ENCODE peak calls at places on chromosomes 12 and 14, in eight cellular contexts. K is astrocyte of the cerebellum; Q is upper lobe of left lung; C is DMS153; O is iris pigment epithelial cell; T is activated naive CD4-positive, alpha-beta T cell treated with anti-CD3 and anti-CD28 coated beads, Interleukin-2, amount 50 U/mL, for 16 hours; F is nucleus accumbens; G is stimulated activated CD4-positive, alpha-beta T cell treated with anti-CD3 and anti-CD28 coated beads, Interleukin-15, amount 100 ng/mL, for 24 hours. W is an unnamed sample.

GRCh38 chr12:79381246-79382208 is 309.2 kb downstream of the PAWR start:
- DNase-seq in C (no peak), O (no peak), T (no peak), G (no peak), Q (no peak), K (no peak), F (no peak), W (no peak)

GRCh38 chr14:100104523-100105300 is 39.5 kb downstream of the EVL start:
- DNase-seq in F (no peak), O (peak; percentile 75), K (peak; percentile 13), Q (no peak), T (no peak), C (no peak), G (peak; percentile 29), W (no peak)

GRCh38 chr12:38771871-38772270 is 133.5 kb downstream of the CPNE8 start:
- DNase-seq in O (no peak), G (peak; percentile 43), Q (no peak), F (no peak), C (no peak), T (peak; percentile 39), K (no peak), W (peak; percentile 1)

GRCh38 chr12:5014269-5014668 is 29.4 kb upstream of the KCNA5 start:
- DNase-seq in O (peak; percentile 13), F (no peak), K (no peak), C (no peak), T (no peak), G (no peak), Q (no peak), W (no peak)

GRCh38 chr12:10186299-10186698 is 7.5 kb downstream of the TMEM52B start:
- DNase-seq in F (no peak), G (no peak), K (no peak), T (no peak), Q (peak; percentile 82), O (no peak), C (no peak), W (no peak)

GRCh38 chr14:38290601-38291190 is 34.8 kb upstream of the CLEC14A start:
- DNase-seq in Q (no peak), G (no peak), C (peak; percentile 60), T (no peak), O (peak; percentile 98), F (no peak), K (peak; percentile 85), W (peak; percentile 50)

GRCh38 chr12:31206038-31206670 is 119.8 kb downstream of the SINHCAF start:
- DNase-seq in Q (no peak), O (peak; percentile 71), G (no peak), C (peak; percentile 35), K (peak; percentile 52), F (no peak), T (no peak), W (peak; percentile 73)

GRCh38 chr14:81341405-81342180 is 58.5 kb downstream of the STON2 start:
- DNase-seq in G (no peak), K (no peak), Q (no peak), F (no peak), O (no peak), C (peak; percentile 52), T (no peak), W (peak; percentile 27)

GRCh38 chr12:27006797-27007467 is 7.3 kb downstream of the TM7SF3 start:
- DNase-seq in T (no peak), O (no peak), K (no peak), Q (no peak), G (no peak), F (no peak), C (no peak), W (no peak)

GRCh38 chr14:106286697-106287290 is 760.4 kb downstream of the TMEM121 start:
- DNase-seq in C (no peak), K (no peak), G (peak; percentile 30), F (no peak), T (peak; percentile 18), O (no peak), Q (no peak), W (no peak)

GRCh38 chr12:522692-523378 is 63.1 kb downstream of the B4GALNT3 start:
- DNase-seq in C (no peak), O (no peak), F (no peak), Q (no peak), K (no peak), G (no peak), T (no peak), W (no peak)

GRCh38 chr12:64175254-64175945 is 46.7 kb downstream of the KICS2 start:
- DNase-seq in Q (no peak), G (no peak), C (no peak), K (no peak), F (no peak), O (peak; percentile 56), T (no peak), W (no peak)

GRCh38 chr12:101697197-101697929 is at the start of gene CHPT1:
- DNase-seq in G (peak; percentile 78), O (peak; percentile 31), K (no peak), Q (peak; percentile 85), C (peak; percentile 2), T (peak; percentile 54), F (peak; percentile 22), W (peak; percentile 73)

GRCh38 chr14:79831198-79831890 is 380.0 kb downstream of the DIO2 start:
- DNase-seq in K (no peak), T (no peak), Q (no peak), O (peak; percentile 6), C (no peak), F (no peak), G (no peak), W (no peak)

GRCh38 chr12:6090786-6091185 is 33.7 kb downstream of the VWF start:
- DNase-seq in K (no peak), T (no peak), G (no peak), C (no peak), F (no peak), O (peak; percentile 50), Q (peak; percentile 32), W (no peak)

GRCh38 chr14:104108570-104109060 is 23.1 kb downstream of the ASPG start:
- DNase-seq in T (no peak), C (no peak), K (no peak), G (no peak), Q (no peak), O (no peak), F (no peak), W (no peak)

GRCh38 chr14:102803139-102803538 is 25.9 kb downstream of the TRAF3 start:
- DNase-seq in F (no peak), T (no peak), C (no peak), G (no peak), O (no peak), K (no peak), Q (peak; percentile 60), W (no peak)

GRCh38 chr14:103679351-103679750 is 35.9 kb downstream of the XRCC3 start:
- DNase-seq in O (peak; percentile 27), F (no peak), G (peak; percentile 57), K (no peak), Q (peak; percentile 70), C (no peak), T (peak; percentile 54), W (no peak)

GRCh38 chr14:95314609-95315008 is 5.1 kb downstream of the CLMN start:
- DNase-seq in C (no peak), G (peak; percentile 73), K (no peak), Q (peak; percentile 46), F (no peak), O (peak; percentile 54), T (peak; percentile 34), W (no peak)

GRCh38 chr14:75417674-75418073 is 10.1 kb upstream of the JDP2 start:
- DNase-seq in G (no peak), T (no peak), C (no peak), F (no peak), Q (no peak), K (no peak), O (peak; percentile 59), W (no peak)

GRCh38 chr14:73014105-73014504 is 12.8 kb downstream of the ZFYVE1 start:
- DNase-seq in Q (no peak), C (no peak), K (peak; percentile 20), T (no peak), G (no peak), O (peak; percentile 82), F (no peak), W (no peak)

GRCh38 chr14:62303437-62303836 is 541.2 kb downstream of the SNAPC1 start:
- DNase-seq in F (no peak), G (no peak), O (peak; percentile 25), Q (no peak), T (no peak), K (no peak), C (no peak), W (no peak)

GRCh38 chr14:77653473-77653872 is 37.0 kb upstream of the SPTLC2 start:
- DNase-seq in C (peak; percentile 14), O (no peak), T (no peak), F (no peak), K (no peak), Q (no peak), G (no peak), W (no peak)

GRCh38 chr12:4900327-4900726 is 9.4 kb upstream of the KCNA1 start:
- DNase-seq in Q (no peak), T (no peak), C (no peak), K (peak; percentile 39), O (peak; percentile 35), F (no peak), G (no peak), W (no peak)

GRCh38 chr12:31234955-31235867 is 90.7 kb downstream of the SINHCAF start:
- DNase-seq in C (peak; percentile 86), Q (no peak), K (no peak), F (no peak), O (peak; percentile 51), T (no peak), G (no peak), W (peak; percentile 99)

GRCh38 chr12:129532082-129532481 is 371.7 kb downstream of the TMEM132D start:
- DNase-seq in C (no peak), Q (no peak), K (no peak), G (no peak), F (no peak), O (no peak), T (no peak), W (no peak)

GRCh38 chr12:112458330-112458729 is 39.6 kb downstream of the PTPN11 start:
- DNase-seq in T (no peak), F (no peak), K (no peak), O (no peak), G (no peak), C (no peak), Q (no peak), W (no peak)

GRCh38 chr14:62117010-62117717 is 354.9 kb downstream of the SNAPC1 start:
- DNase-seq in C (peak; percentile 51), F (peak; percentile 16), Q (peak; percentile 49), G (peak; percentile 79), T (peak; percentile 71), K (peak; percentile 45), O (peak; percentile 60), W (peak; percentile 58)